ENCODE peak calls at places on chromosome 3, in four cellular contexts. W is A549, A is K562, E is HepG2. G is an unnamed sample.

GRCh38 chr3:169232863-169233262 is 430.6 kb downstream of the MECOM start:
- DNase-seq in E (no peak), W (no peak), A (peak), G (no peak)

GRCh38 chr3:36893137-36893557 is 51.7 kb downstream of the TRANK1 start:
- DNase-seq in W (no peak), A (peak), E (no peak), G (no peak)

GRCh38 chr3:38643090-38643489 is 6.4 kb downstream of the SCN5A start:
- DNase-seq in A (no peak), E (no peak), W (no peak), G (no peak)

GRCh38 chr3:50226888-50227389 is 9.1 kb upstream of the GNAI2 start:
- DNase-seq in W (peak), A (peak), E (no peak), G (peak)

GRCh38 chr3:52934626-52935530 is 37.5 kb upstream of the STIMATE start:
- DNase-seq in E (peak), W (peak), A (peak), G (peak)

GRCh38 chr3:21390856-21391255 is 360.2 kb downstream of the ZNF385D start:
- DNase-seq in A (no peak), E (no peak), W (no peak), G (no peak)

GRCh38 chr3:24156466-24156865 is 211.4 kb downstream of the NR1D2 start:
- DNase-seq in A (peak), E (no peak), W (peak), G (no peak)

GRCh38 chr3:52055537-52056351 is 627 bp downstream of the DUSP7 start:
- DNase-seq in W (peak), A (peak), E (peak), G (peak)

GRCh38 chr3:184368804-184369183 is 7.3 kb downstream of the POLR2H start:
- DNase-seq in A (no peak), W (no peak), E (no peak), G (no peak)

GRCh38 chr3:146152841-146153240 is 8.1 kb downstream of the PLOD2 start:
- DNase-seq in E (peak), A (no peak), W (no peak), G (peak)

GRCh38 chr3:106198828-106199194 is 330.0 kb upstream of the CBLB start:
- DNase-seq in E (no peak), W (no peak), A (no peak), G (no peak)

GRCh38 chr3:54882114-54882833 is 45.6 kb downstream of the LRTM1 start:
- DNase-seq in A (no peak), E (no peak), W (peak), G (no peak)

GRCh38 chr3:127217594-127218456 is 24.9 kb downstream of the PRR23E start:
- DNase-seq in W (no peak), A (no peak), E (no peak), G (no peak)

GRCh38 chr3:114646521-114646920 is 352.7 kb downstream of the TIGIT start:
- DNase-seq in A (no peak), W (no peak), E (no peak), G (no peak)

GRCh38 chr3:17640466-17640865 is 102.0 kb downstream of the TBC1D5 start:
- DNase-seq in W (no peak), A (no peak), E (no peak), G (no peak)

GRCh38 chr3:17642474-17642873 is 100.0 kb downstream of the TBC1D5 start:
- DNase-seq in A (no peak), E (no peak), W (no peak), G (no peak)

GRCh38 chr3:17639257-17639656 is 103.2 kb downstream of the TBC1D5 start:
- DNase-seq in W (no peak), A (no peak), E (no peak), G (no peak)

GRCh38 chr3:17638351-17638750 is 104.1 kb downstream of the TBC1D5 start:
- DNase-seq in W (no peak), E (no peak), A (no peak), G (no peak)

DNA sequence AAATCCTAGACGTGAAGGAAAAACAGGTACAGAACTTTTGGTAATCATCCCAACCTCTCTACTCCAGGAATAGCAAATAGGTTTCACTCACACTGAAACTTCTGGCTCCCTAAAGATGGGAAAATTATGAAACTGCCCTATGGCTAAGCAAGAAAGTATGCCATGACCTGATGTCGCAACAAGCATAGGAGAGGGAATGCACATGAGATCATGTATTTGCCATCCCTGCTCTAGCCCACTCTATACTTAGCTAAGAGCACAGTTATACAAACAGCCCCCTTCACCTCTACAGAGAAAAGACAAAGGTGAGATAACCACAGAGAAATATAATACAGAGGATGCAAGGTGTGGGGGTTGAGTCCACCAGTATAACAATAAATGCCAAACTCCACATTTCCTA is 102.7 kb downstream of the TBC1D5 start:
- DNase-seq in E (peak), A (no peak), W (peak), G (no peak)
- TF ChIP-seq HMGXB4 in E (no peak), A (no peak), W (no peak), G (no peak)

GRCh38 chr3:161420746-161421145 is 49.4 kb upstream of the SPTSSB start:
- DNase-seq in A (no peak), E (peak), W (no peak), G (peak)
- TF ChIP-seq HMGXB4 in A (no peak), E (no peak), W (no peak), G (no peak)

GRCh38 chr3:171822707-171823106 is 12.4 kb upstream of the PLD1 start:
- DNase-seq in W (no peak), E (peak), A (no peak), G (no peak)
- TF ChIP-seq HMGXB4 in W (no peak), E (no peak), A (no peak), G (no peak)

GRCh38 chr3:195247086-195247862 is 23.7 kb downstream of the XXYLT1 start:
- DNase-seq in E (no peak), W (no peak), A (no peak), G (no peak)

GRCh38 chr3:195247863-195248189 is 23.1 kb downstream of the XXYLT1 start:
- DNase-seq in A (no peak), W (no peak), E (no peak), G (no peak)

GRCh38 chr3:195248281-195248680 is 22.7 kb downstream of the XXYLT1 start:
- DNase-seq in A (no peak), E (no peak), W (no peak), G (no peak)

GRCh38 chr3:195245531-195245951 is 25.4 kb downstream of the XXYLT1 start:
- DNase-seq in A (no peak), E (no peak), W (no peak), G (no peak)

GRCh38 chr3:195246608-195247007 is 24.4 kb downstream of the XXYLT1 start:
- DNase-seq in A (no peak), W (no peak), E (no peak), G (no peak)
- TF ChIP-seq HMGXB4 in A (no peak), W (no peak), E (no peak), G (no peak)

G was measured in WTC11.